ENCODE peak calls at places on chromosomes 4 and X, in eight cellular contexts. O is naive B cell; X is upper lobe of right lung; F is NCI-H460; R is CD8-positive, alpha-beta memory T cell; K is NCI-H1417 treated with DMSO at 0.1 percent for 48 hours; N is left kidney; G is COR-L47. M is an unnamed sample.

GRCh38 chr4:121879135-121879534 is 8.9 kb upstream of the BBS7 start:
- DNase-seq in O (no peak), X (no peak), F (no peak), R (no peak), K (no peak), N (no peak), G (no peak), M (no peak)

GRCh38 chr4:18571252-18571885 is 549.8 kb upstream of the LCORL start:
- DNase-seq in O (no peak), X (no peak), F (no peak), R (no peak), K (no peak), N (peak), G (peak), M (no peak)

GRCh38 chrX:21166302-21166982 is 207.8 kb upstream of the CNKSR2 start:
- DNase-seq in O (no peak), X (no peak), F (peak), R (no peak), K (no peak), N (no peak), G (no peak), M (no peak)

GRCh38 chr4:153781717-153782416 is 7.0 kb downstream of the SFRP2 start:
- DNase-seq in O (no peak), X (no peak), F (no peak), R (no peak), K (no peak), N (peak), G (no peak), M (no peak)

GRCh38 chrX:137031517-137032377 is 2.0 kb downstream of the GPR101 start:
- DNase-seq in O (peak), X (no peak), F (peak), R (peak), K (peak), N (peak), G (peak), M (peak)

GRCh38 chr4:74320559-74321118 is 12.4 kb downstream of the EPGN start:
- DNase-seq in O (no peak), X (peak), F (peak), R (no peak), K (peak), N (peak), G (peak), M (peak)

GRCh38 chr4:38958453-38958852 is 73.8 kb downstream of the TMEM156 start:
- DNase-seq in O (no peak), X (no peak), F (no peak), R (no peak), K (no peak), N (no peak), G (no peak), M (no peak)

GRCh38 chrX:12979011-12979629 is 4.2 kb downstream of the TMSB4X start:
- DNase-seq in O (no peak), X (no peak), F (no peak), R (no peak), K (no peak), N (no peak), G (no peak), M (no peak)

GRCh38 chr4:36325499-36325898 is 44.1 kb downstream of the DTHD1 start:
- DNase-seq in O (peak), X (no peak), F (no peak), R (no peak), K (no peak), N (no peak), G (no peak), M (peak)

GRCh38 chr4:85964298-85964697 is 395.6 kb downstream of the MAPK10 start:
- DNase-seq in O (no peak), X (no peak), F (no peak), R (no peak), K (no peak), N (peak), G (peak), M (no peak)

GRCh38 chrX:138711399-138712347 is at the start of gene FGF13:
- DNase-seq in O (no peak), X (peak), F (peak), R (no peak), K (no peak), N (peak), G (no peak), M (no peak)

GRCh38 chrX:68355629-68355920 is 77.7 kb downstream of the OPHN1 start:
- DNase-seq in O (no peak), X (no peak), F (no peak), R (no peak), K (no peak), N (no peak), G (no peak), M (no peak)

GRCh38 chr4:83109480-83110221 is 4.9 kb downstream of the PLAC8 start:
- DNase-seq in O (peak), X (peak), F (peak), R (peak), K (no peak), N (peak), G (peak), M (no peak)

GRCh38 chr4:87057835-87058234 is 123.0 kb downstream of the AFF1 start:
- DNase-seq in O (no peak), X (no peak), F (no peak), R (no peak), K (no peak), N (no peak), G (no peak), M (no peak)

GRCh38 chr4:86896596-86896995 is 4.4 kb upstream of the C4orf36 start:
- DNase-seq in O (no peak), X (no peak), F (no peak), R (no peak), K (no peak), N (no peak), G (no peak), M (no peak)

GRCh38 chr4:41384992-41385391 is 128.3 kb downstream of the UCHL1 start:
- DNase-seq in O (no peak), X (peak), F (no peak), R (no peak), K (no peak), N (peak), G (no peak), M (no peak)

GRCh38 chr4:112817933-112818921 is 181.3 kb downstream of the LARP7 start:
- DNase-seq in O (peak), X (peak), F (peak), R (no peak), K (no peak), N (peak), G (peak), M (no peak)

M was measured in central memory CD4-positive, alpha-beta T cell.